ENCODE peak calls at places on chromosomes 6 and 20, in five cellular contexts. V, M, N, F and W are unnamed samples.

GRCh38 chr6:31210119-31210518 is 39.6 kb upstream of the POU5F1 start:
- DNase-seq in V (no peak), M (no peak), N (no peak), F (no peak), W (no peak)

GRCh38 chr6:123808556-123808955 is 4.9 kb downstream of the NKAIN2 start:
- DNase-seq in V (no peak), M (no peak), N (no peak), F (no peak), W (no peak)

GRCh38 chr20:38197217-38198008 is 32.3 kb upstream of the TGM2 start:
- DNase-seq in V (no peak), M (no peak), N (no peak), F (no peak), W (no peak)

GRCh38 chr6:32393660-32394420 is 13.1 kb downstream of the BTNL2 start:
- DNase-seq in V (no peak), M (peak; percentile 63), N (no peak), F (peak; percentile 9), W (peak; percentile 4)

GRCh38 chr6:130161627-130162404 is 60.9 kb downstream of the SAMD3 start:
- DNase-seq in V (peak; percentile 65), M (peak; percentile 55), N (no peak), F (peak; percentile 50), W (peak; percentile 58)

GRCh38 chr6:1049900-1050299 is 262.0 kb upstream of the FOXQ1 start:
- DNase-seq in V (no peak), M (no peak), N (no peak), F (no peak), W (no peak)

GRCh38 chr20:43508106-43508505 is 609 bp downstream of the L3MBTL1 start:
- DNase-seq in V (no peak), M (no peak), N (no peak), F (no peak), W (no peak)

GRCh38 chr20:4299773-4300172 is 284.4 kb upstream of the RNF24 start:
- DNase-seq in V (no peak), M (no peak), N (no peak), F (peak; percentile 12), W (peak; percentile 29)

GRCh38 chr6:17928514-17929430 is 58.7 kb downstream of the KIF13A start:
- DNase-seq in V (peak; percentile 76), M (peak; percentile 56), N (no peak), F (peak; percentile 78), W (peak; percentile 71)

DNA sequence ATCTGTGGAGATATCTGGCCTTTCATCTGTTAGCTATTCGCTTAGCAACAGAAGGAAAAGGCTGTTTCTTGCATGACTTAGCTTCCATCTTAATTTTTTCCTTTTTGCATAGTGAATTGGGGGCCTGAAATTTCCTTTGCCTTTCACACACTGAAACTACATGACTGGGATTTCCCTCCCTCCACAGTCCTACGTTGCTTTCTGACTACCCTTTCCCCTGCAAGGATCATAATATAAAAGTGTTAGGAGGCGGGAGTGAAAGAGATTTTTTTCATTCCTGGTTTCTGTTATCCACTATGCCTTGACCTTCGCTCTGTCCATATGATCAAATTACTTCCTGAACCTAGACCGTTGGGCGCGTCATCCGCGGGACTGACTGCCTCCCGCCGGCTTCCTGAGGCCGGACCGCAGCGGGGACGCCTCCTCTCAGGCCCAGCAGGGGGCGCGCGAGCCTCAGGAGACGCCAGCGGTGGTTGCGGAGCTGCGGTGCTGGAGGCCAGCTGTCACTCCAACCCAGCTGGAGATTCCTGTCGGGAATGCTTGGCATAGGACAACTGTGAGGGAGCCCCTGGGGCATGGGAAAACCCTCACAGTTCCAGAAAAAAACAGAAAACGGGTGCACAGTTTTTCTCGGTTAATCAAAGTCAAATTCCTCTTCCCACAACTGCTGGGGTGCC is 55.6 kb downstream of the MEP1A start:
- DNase-seq in V (peak; percentile 55), M (peak; percentile 83), N (peak; percentile 86), F (peak; percentile 55), W (peak; percentile 62)
- H3K4me3 ChIP-seq in V (no peak overlapping the region), M (no peak overlapping the region), N (no peak overlapping the region), F (no peak overlapping the region), W (no peak overlapping the region)

GRCh38 chr6:87968435-87969278 is 79.0 kb upstream of the SPACA1 start:
- DNase-seq in V (no peak), M (peak; percentile 27), N (no peak), F (peak; percentile 4), W (peak; percentile 10)
- TF ChIP-seq CTCF in V (no peak), M (no peak), N (no peak), F (no peak), W (no peak)

DNA sequence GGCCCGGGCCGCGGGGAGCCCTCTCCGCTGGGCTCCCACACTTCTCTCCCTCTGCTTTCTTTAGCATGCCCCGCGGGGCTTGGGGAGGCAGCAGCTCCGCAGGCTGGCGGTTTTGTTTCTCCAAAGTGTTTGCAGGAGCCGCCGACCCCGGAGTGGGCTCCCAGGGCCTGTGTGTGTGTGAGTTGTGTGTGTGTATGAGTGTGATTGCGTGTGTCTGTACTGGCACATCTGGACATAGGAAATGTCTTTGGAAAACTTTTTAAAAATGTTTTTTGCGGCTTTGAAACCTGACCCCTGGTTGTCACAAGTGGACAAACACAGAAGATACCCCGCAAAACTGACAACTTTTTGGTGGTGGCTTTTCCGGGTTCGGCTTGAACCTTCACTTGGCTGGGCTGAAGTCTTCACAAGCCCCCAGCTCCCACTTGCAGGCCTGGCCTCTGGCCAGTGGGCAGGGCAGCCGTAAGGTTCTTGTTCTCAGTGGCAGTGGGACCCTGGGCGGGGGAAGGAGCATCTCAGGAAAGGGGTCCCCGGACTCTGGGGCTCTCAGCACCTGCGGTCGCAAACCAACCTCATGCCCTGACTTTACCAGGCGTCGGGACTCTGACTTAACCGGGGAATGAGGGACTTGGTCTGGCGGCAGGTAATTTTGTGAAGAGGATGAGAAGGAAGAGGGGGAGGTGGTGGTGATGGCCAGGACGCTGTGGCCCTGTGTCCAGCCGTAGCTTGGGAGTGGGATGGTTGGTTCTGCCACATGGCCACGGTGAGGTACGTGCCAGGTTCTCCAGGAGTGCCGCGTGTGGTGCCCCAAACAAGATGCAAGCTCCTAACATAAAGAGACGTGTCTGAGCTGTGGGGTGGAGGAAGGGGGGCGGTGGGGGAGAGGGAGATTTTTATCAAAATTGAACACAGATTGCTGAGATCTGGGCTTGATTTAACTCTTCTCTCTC is 600 bp downstream of the DAAM2 start:
- DNase-seq in V (no peak), M (no peak), N (no peak), F (no peak), W (peak; percentile 9)
- H3K4me3 ChIP-seq in V (peak overlapping the region; percentile 49), M (peak overlapping the region; percentile 47), N (peak overlapping the region; percentile 49), F (peak overlapping the region; percentile 55), W (peak overlapping the region; percentile 56)

DNA sequence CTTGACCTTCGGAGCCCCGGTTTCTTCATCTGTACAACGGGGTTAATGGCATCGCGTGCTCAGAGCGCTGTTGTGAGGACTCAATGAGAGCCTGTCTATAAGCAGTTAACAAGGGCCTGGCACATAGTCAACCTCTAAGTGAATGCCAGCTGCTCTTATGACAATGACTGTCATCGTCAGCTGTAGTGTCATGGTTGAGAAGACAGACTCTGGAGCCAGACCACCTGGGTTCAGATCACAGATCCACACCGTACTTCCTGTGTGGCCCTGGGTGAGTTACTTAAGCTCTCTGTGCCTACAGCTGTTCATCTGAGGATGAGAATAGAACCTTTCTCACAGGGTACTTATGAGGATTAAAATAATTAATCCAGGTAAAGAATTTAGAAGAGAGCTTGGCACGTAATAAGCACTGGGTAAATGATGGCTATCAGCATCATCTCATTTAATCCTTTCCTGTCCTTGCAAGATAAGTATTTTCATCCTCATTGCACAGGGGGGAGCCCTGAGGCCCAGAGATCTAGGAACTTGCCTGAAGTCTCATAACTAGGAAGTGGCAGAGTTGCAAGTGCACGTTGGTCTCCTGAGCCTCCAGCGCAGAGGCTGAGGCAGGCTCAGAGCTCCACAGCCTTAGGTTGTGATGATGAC is 105.3 kb downstream of the EYA2 start:
- DNase-seq in V (no peak), M (no peak), N (no peak), F (no peak), W (no peak)
- TF ChIP-seq CTCF in V (no peak), M (no peak), N (no peak), F (no peak), W (no peak)

DNA sequence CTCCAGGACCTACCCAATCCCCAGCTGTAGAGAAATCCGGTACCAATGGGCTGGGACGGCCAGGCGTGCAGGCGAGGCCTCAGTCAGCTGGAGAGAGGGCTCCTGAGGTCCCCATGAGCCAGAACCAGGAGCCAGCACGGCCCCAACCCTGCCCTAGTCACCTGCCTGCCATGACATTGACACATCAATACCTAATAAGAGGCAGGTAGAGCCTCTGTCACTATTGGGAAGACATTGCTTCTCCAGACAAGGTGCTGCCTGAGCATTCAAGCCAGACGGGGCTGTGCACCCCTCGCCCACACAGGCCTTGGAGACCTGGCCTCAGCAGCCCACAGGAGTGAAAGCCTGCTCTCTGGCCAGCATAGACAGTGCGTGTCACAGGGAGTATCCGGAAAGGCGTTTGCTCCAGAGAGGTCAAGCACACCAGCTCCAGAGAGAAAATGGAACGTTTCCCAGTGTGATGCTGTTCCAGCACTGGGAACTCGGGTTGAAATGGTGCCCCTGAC is 3.5 kb downstream of the DLL1 start:
- DNase-seq in V (no peak), M (no peak), N (no peak), F (no peak), W (no peak)
- H3K4me3 ChIP-seq in V (no peak overlapping the region), M (no peak overlapping the region), N (no peak overlapping the region), F (no peak overlapping the region), W (no peak overlapping the region)

GRCh38 chr20:19887566-19888268 is 129.4 kb upstream of the NAA20 start:
- DNase-seq in V (no peak), M (no peak), N (no peak), F (peak; percentile 54), W (no peak)
- TF ChIP-seq CTCF in V (no peak), M (no peak), N (no peak), F (no peak), W (no peak)

DNA sequence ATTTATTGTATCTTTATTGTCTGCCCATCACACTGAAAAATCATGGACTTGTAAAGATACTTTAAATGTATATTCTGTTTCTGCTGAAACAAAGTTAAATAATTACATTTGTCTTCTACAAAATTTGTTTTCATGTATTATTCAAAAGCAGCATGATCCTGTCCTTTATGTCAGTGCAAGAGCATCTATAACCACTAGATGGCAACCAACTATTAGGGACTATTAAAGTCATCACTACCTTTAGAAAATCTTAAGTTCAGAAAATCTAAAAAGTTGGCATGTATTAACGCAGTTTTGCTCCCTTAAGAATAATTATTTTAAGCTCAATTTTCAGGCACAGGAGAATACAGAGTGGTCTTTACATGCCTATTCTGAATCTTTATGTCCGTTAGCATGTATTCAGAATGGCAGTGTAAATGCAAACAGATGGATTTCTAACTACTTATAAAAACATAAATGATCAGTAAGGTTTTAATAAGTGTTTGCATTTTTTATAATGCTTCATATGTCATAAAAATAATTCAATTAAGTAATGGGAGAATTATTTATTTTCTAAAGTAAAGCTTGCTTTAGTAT is 17.8 kb downstream of the TMEM30A start:
- DNase-seq in V (peak; percentile 76), M (peak; percentile 70), N (no peak), F (peak; percentile 76), W (peak; percentile 69)
- H3K4me3 ChIP-seq in V (no peak overlapping the region), M (no peak overlapping the region), N (no peak overlapping the region), F (no peak overlapping the region), W (no peak overlapping the region)

DNA sequence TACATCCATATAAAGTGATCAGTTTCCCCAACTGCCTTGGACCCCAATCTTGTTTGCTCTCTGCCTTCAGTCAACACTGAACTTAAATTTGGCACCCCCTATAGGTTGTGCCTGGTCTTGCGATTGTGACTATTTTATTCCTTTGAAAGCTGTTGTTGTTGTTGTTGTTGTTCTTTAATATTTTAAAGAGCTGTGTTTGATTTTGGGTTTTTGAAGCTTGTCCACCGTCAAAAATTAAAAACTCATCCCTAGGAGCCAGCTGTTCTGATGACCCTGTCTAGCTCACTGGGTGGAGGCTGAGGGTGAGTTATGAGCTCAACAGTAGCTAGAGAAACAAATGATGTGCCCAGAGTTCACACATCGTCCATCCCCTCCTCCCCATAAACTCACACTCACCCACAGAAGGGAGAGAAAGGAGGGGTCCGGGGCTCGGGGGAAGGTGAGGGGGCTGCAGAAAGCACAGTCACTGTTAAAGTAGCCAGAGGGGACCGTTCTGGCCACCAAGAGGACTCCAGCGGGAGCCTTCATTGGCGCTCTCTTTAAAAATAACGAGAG is 4.0 kb downstream of the SIM1 start:
- DNase-seq in V (no peak), M (no peak), N (no peak), F (no peak), W (no peak)
- TF ChIP-seq CTCF in V (peak; percentile 26), M (peak; percentile 47), N (no peak), F (peak; percentile 37), W (peak; percentile 33)

GRCh38 chr6:43910638-43911353 is 140.8 kb downstream of the VEGFA start:
- DNase-seq in V (peak; percentile 86), M (peak; percentile 81), N (peak; percentile 23), F (peak; percentile 93), W (peak; percentile 93)
- H3K4me3 ChIP-seq in V (no peak overlapping the region), M (no peak overlapping the region), N (no peak overlapping the region), F (peak overlapping the region; percentile 7), W (peak overlapping the region; percentile 5)